ENCODE peak calls at places on chromosomes 13 and 19, in eight cellular contexts. Y is NCI-H2107; L is SHP77; K is HCEC 1CT; R is dermis blood vessel endothelial cell; S is iris pigment epithelial cell; H is stimulated activated CD8-positive, alpha-beta memory T cell treated with anti-CD3 and anti-CD28 coated beads, Interleukin-4, amount 100 ng/mL, for 4 hours; T is activated CD8-positive, alpha-beta memory T cell treated with anti-CD3 and anti-CD28 coated beads for 1 hour. W is an unnamed sample.

GRCh38 chr19:1469936-1470863 is 8.8 kb downstream of the C19orf25 start:
- DNase-seq in Y (no peak), L (peak; percentile 56), K (peak; percentile 0), R (no peak), S (no peak), H (peak; percentile 49), T (no peak), W (peak; percentile 35)

GRCh38 chr19:4597975-4598671 is 38.6 kb upstream of the SEMA6B start:
- DNase-seq in Y (no peak), L (no peak), K (peak; percentile 36), R (peak; percentile 65), S (no peak), H (no peak), T (peak; percentile 6), W (no peak)

GRCh38 chr13:27036236-27036981 is 135.2 kb downstream of the USP12 start:
- DNase-seq in Y (no peak), L (no peak), K (peak; percentile 16), R (no peak), S (no peak), H (no peak), T (no peak), W (no peak)

GRCh38 chr19:11639602-11640471 is 42.6 kb downstream of the ZNF627 start:
- DNase-seq in Y (peak; percentile 95), L (peak; percentile 98), K (peak; percentile 90), R (peak; percentile 94), S (peak; percentile 90), H (peak; percentile 76), T (peak; percentile 60), W (peak; percentile 86)

GRCh38 chr13:61779456-61779855 is 363.8 kb upstream of the PCDH20 start:
- DNase-seq in Y (no peak), L (no peak), K (no peak), R (no peak), S (no peak), H (no peak), T (no peak), W (no peak)

GRCh38 chr19:48524728-48525127 is 13.1 kb upstream of the LMTK3 start:
- DNase-seq in Y (no peak), L (no peak), K (no peak), R (no peak), S (no peak), H (no peak), T (no peak), W (no peak)

GRCh38 chr13:97116754-97117153 is 105.4 kb upstream of the MBNL2 start:
- DNase-seq in Y (no peak), L (peak; percentile 92), K (peak; percentile 62), R (peak; percentile 61), S (peak; percentile 78), H (no peak), T (no peak), W (no peak)

GRCh38 chr19:29837448-29837961 is 25.7 kb downstream of the CCNE1 start:
- DNase-seq in Y (no peak), L (no peak), K (no peak), R (no peak), S (no peak), H (no peak), T (no peak), W (no peak)

GRCh38 chr13:24624801-24625231 is 55.4 kb upstream of the ATP12A start:
- DNase-seq in Y (no peak), L (no peak), K (no peak), R (no peak), S (no peak), H (no peak), T (no peak), W (no peak)

GRCh38 chr13:109781384-109782065 is 4.9 kb downstream of the IRS2 start:
- DNase-seq in Y (no peak), L (peak; percentile 56), K (no peak), R (no peak), S (no peak), H (no peak), T (no peak), W (no peak)

GRCh38 chr13:44661936-44662335 is 85.8 kb upstream of the TSC22D1 start:
- DNase-seq in Y (no peak), L (no peak), K (no peak), R (no peak), S (no peak), H (no peak), T (no peak), W (no peak)

GRCh38 chr19:4914736-4915501 is 5.6 kb downstream of the UHRF1 start:
- DNase-seq in Y (no peak), L (no peak), K (peak; percentile 88), R (peak; percentile 67), S (peak; percentile 88), H (peak; percentile 70), T (peak; percentile 61), W (no peak)

GRCh38 chr19:11387154-11388034 is 3.3 kb upstream of the EPOR start:
- DNase-seq in Y (no peak), L (no peak), K (no peak), R (peak; percentile 26), S (no peak), H (no peak), T (no peak), W (no peak)

GRCh38 chr13:48533207-48533499 is 273 bp upstream of the RCBTB2 start:
- DNase-seq in Y (no peak), L (no peak), K (no peak), R (no peak), S (no peak), H (no peak), T (no peak), W (no peak)

GRCh38 chr13:89454736-89455135 is 1783.6 kb downstream of the SLITRK5 start:
- DNase-seq in Y (no peak), L (no peak), K (no peak), R (no peak), S (no peak), H (no peak), T (no peak), W (no peak)

GRCh38 chr19:6736169-6736916 is 1.0 kb downstream of the GPR108 start:
- DNase-seq in Y (no peak), L (peak; percentile 82), K (peak; percentile 84), R (peak; percentile 91), S (peak; percentile 94), H (peak; percentile 44), T (no peak), W (peak; percentile 13)